ENCODE peak calls at places on chromosomes 2 and 18, in six cellular contexts. T is ELR, D is astrocyte, Q is A172, U is fibroblast of lung, V is AG10803. I is an unnamed sample.
A peak's percentile ranks its signal among the peaks of the same experiment; 100 is the strongest.

GRCh38 chr2:216490061-216490460 is 8.6 kb upstream of the RPL37A start:
- DNase-seq in D (peak; percentile 74), T (peak; percentile 81), Q (peak; percentile 80), U (peak; percentile 81), V (peak; percentile 83), I (peak; percentile 58)

GRCh38 chr2:190425883-190426658 is 17.9 kb downstream of the MFSD6 start:
- DNase-seq in T (no peak), Q (no peak), U (no peak), V (no peak), D (no peak), I (no peak)

GRCh38 chr18:14975431-14975830 is 227.5 kb downstream of the ANKRD30B start:
- DNase-seq in T (no peak), V (no peak), U (no peak), D (no peak), Q (peak; percentile 45), I (no peak)

GRCh38 chr18:67794512-67794911 is 278.0 kb upstream of the DSEL start:
- DNase-seq in U (peak; percentile 73), V (peak; percentile 61), Q (no peak), D (peak; percentile 63), T (no peak), I (peak; percentile 68)

GRCh38 chr2:128494640-128495321 is 176.1 kb upstream of the HS6ST1 start:
- DNase-seq in U (peak; percentile 56), D (peak; percentile 48), Q (no peak), T (no peak), V (no peak), I (peak; percentile 92)

GRCh38 chr2:216951166-216951565 is 91.3 kb upstream of the TNP1 start:
- DNase-seq in Q (no peak), D (peak; percentile 34), T (no peak), V (no peak), U (peak; percentile 48), I (no peak)

GRCh38 chr2:200509227-200509607 is 651 bp downstream of the KCTD18 start:
- DNase-seq in V (peak; percentile 21), Q (peak; percentile 13), T (peak; percentile 42), U (no peak), D (no peak), I (peak; percentile 19)

GRCh38 chr2:235659767-235660322 is 166.0 kb downstream of the AGAP1 start:
- DNase-seq in U (peak; percentile 95), V (peak; percentile 88), T (peak; percentile 83), Q (peak; percentile 85), D (peak; percentile 94), I (peak; percentile 87)

GRCh38 chr2:14451312-14451711 is 181.2 kb upstream of the LRATD1 start:
- DNase-seq in Q (no peak), V (peak; percentile 3), D (no peak), U (no peak), T (peak; percentile 22), I (no peak)

GRCh38 chr18:40055262-40055661 is 1899.8 kb upstream of the PIK3C3 start:
- DNase-seq in V (no peak), Q (peak; percentile 35), T (no peak), U (peak; percentile 8), D (peak; percentile 2), I (peak; percentile 5)

GRCh38 chr2:84940088-84940470 is 30.9 kb upstream of the KCMF1 start:
- DNase-seq in Q (no peak), V (no peak), U (no peak), D (no peak), T (no peak), I (no peak)

GRCh38 chr18:38453880-38454279 is 888.3 kb upstream of the CELF4 start:
- DNase-seq in V (no peak), D (no peak), U (no peak), T (no peak), Q (no peak), I (no peak)

GRCh38 chr2:70469961-70470360 is 83.7 kb downstream of the TGFA start:
- DNase-seq in Q (no peak), U (no peak), V (no peak), D (no peak), T (no peak), I (no peak)

GRCh38 chr2:196324212-196324611 is 152.8 kb upstream of the STK17B start:
- DNase-seq in U (peak; percentile 65), D (peak; percentile 51), V (peak; percentile 71), Q (no peak), T (peak; percentile 58), I (no peak)

GRCh38 chr2:145597011-145597410 is 1077.1 kb upstream of the ZEB2 start:
- DNase-seq in T (peak; percentile 13), Q (no peak), D (peak; percentile 20), V (peak; percentile 18), U (peak; percentile 36), I (no peak)

GRCh38 chr2:239162141-239162821 is 238.5 kb downstream of the HDAC4 start:
- DNase-seq in U (no peak), Q (no peak), T (no peak), D (no peak), V (no peak), I (no peak)

GRCh38 chr18:53745228-53745967 is 479.1 kb downstream of the MBD2 start:
- DNase-seq in T (no peak), D (no peak), V (peak; percentile 16), Q (peak; percentile 21), U (peak; percentile 3), I (peak; percentile 9)

GRCh38 chr2:4882421-4882820 is 809.8 kb upstream of the SOX11 start:
- DNase-seq in U (no peak), T (no peak), V (no peak), D (no peak), Q (no peak), I (no peak)

GRCh38 chr2:38213619-38214018 is 137.7 kb upstream of the CYP1B1 start:
- DNase-seq in U (no peak), D (no peak), Q (peak; percentile 19), V (no peak), T (no peak), I (peak; percentile 33)

GRCh38 chr2:157355618-157356017 is 30.0 kb upstream of the ERMN start:
- DNase-seq in V (peak; percentile 16), U (peak; percentile 17), Q (peak; percentile 22), T (peak; percentile 28), D (no peak), I (peak; percentile 5)

GRCh38 chr2:46042711-46043110 is 254.5 kb upstream of the EPAS1 start:
- DNase-seq in Q (no peak), V (no peak), D (no peak), U (no peak), T (no peak), I (no peak)

GRCh38 chr2:229218329-229218921 is 52.7 kb downstream of the PID1 start:
- DNase-seq in Q (no peak), U (no peak), V (no peak), T (no peak), D (no peak), I (no peak)

GRCh38 chr2:42904576-42904876 is 112.1 kb upstream of the HAAO start:
- DNase-seq in V (no peak), Q (no peak), U (no peak), T (no peak), D (no peak), I (no peak)

GRCh38 chr2:176488446-176488845 is 219.2 kb downstream of the MTX2 start:
- DNase-seq in D (peak; percentile 84), U (peak; percentile 87), Q (peak; percentile 10), T (no peak), V (peak; percentile 94), I (no peak)

GRCh38 chr2:61253136-61253535 is 91.1 kb downstream of the C2orf74 start:
- DNase-seq in Q (no peak), V (no peak), T (peak; percentile 73), U (peak; percentile 20), D (no peak), I (no peak)

GRCh38 chr2:68806511-68807109 is 64.6 kb downstream of the BMP10 start:
- DNase-seq in U (peak; percentile 86), Q (peak; percentile 60), V (peak; percentile 57), T (peak; percentile 67), D (peak; percentile 80), I (peak; percentile 58)

GRCh38 chr2:12931211-12931844 is 214.6 kb downstream of the TRIB2 start:
- DNase-seq in U (peak; percentile 59), D (peak; percentile 44), V (peak; percentile 62), T (peak; percentile 69), Q (peak; percentile 57), I (peak; percentile 74)

GRCh38 chr18:34806527-34806926 is 96.4 kb downstream of the DTNA start:
- DNase-seq in U (no peak), T (no peak), Q (no peak), D (no peak), V (no peak), I (no peak)

GRCh38 chr2:136407952-136408318 is 290.0 kb upstream of the CXCR4 start:
- DNase-seq in D (no peak), V (no peak), U (no peak), Q (no peak), T (no peak), I (no peak)

GRCh38 chr2:120860579-120860922 is 124.9 kb downstream of the GLI2 start:
- DNase-seq in T (no peak), Q (no peak), U (no peak), V (no peak), D (no peak), I (no peak)

GRCh38 chr2:188395903-188396699 is 104.4 kb downstream of the GULP1 start:
- DNase-seq in D (no peak), U (no peak), T (no peak), Q (no peak), V (no peak), I (no peak)

GRCh38 chr2:28403388-28403956 is 10.8 kb downstream of the FOSL2 start:
- DNase-seq in D (no peak), V (no peak), T (no peak), Q (peak; percentile 57), U (no peak), I (no peak)